ENCODE peak calls at places on chromosomes 7 and 10, in nine cellular contexts. S is Peyer's patch, T is WERI-Rb-1, A is hepatocyte, Z is thyroid gland, N is HCT116, D is IMR-90, G is pancreas, M is colonic mucosa. H is an unnamed sample. For H3K9me3, the result is how much of the 10 kb centered on the place peaks cover.

GRCh38 chr10:94416896-94417295 is 14.6 kb downstream of the TBC1D12 start:
- DNase-seq in S (no peak), T (no peak), A (no peak), Z (no peak), N (no peak), D (no peak), G (no peak), M (no peak), H (no peak)

GRCh38 chr10:77801474-77802238 is 124.9 kb downstream of the DLG5 start:
- DNase-seq in S (no peak), T (no peak), A (no peak), Z (no peak), N (no peak), D (peak), G (no peak), M (no peak), H (peak)

GRCh38 chr7:54888067-54888735 is 129.2 kb upstream of the SEC61G start:
- DNase-seq in S (no peak), T (no peak), A (no peak), Z (peak), N (no peak), D (no peak), G (peak), M (no peak), H (no peak)

GRCh38 chr10:114406455-114406854 is 2.2 kb upstream of the AFAP1L2 start:
- DNase-seq in S (no peak), T (no peak), A (no peak), Z (no peak), N (no peak), D (no peak), G (no peak), M (no peak), H (no peak)

GRCh38 chr10:59465089-59465488 is 102.7 kb upstream of the FAM13C start:
- DNase-seq in S (no peak), T (peak), A (peak), Z (peak), N (no peak), D (peak), G (no peak), M (no peak), H (no peak)

GRCh38 chr7:54888736-54889082 is 129.7 kb upstream of the SEC61G start:
- DNase-seq in S (no peak), T (no peak), A (no peak), Z (no peak), N (no peak), D (no peak), G (no peak), M (no peak), H (no peak)

GRCh38 chr10:106169241-106169640 is 995.3 kb downstream of the SORCS1 start:
- DNase-seq in S (no peak), T (no peak), A (no peak), Z (no peak), N (no peak), D (no peak), G (no peak), M (no peak), H (no peak)

GRCh38 chr10:133350283-133350949 is 3.2 kb downstream of the PRAP1 start:
- DNase-seq in S (no peak), T (no peak), A (no peak), Z (no peak), N (no peak), D (no peak), G (no peak), M (no peak), H (no peak)

GRCh38 chr7:79653136-79653631 is 199.7 kb upstream of the MAGI2 start:
- DNase-seq in S (no peak), T (no peak), A (no peak), Z (no peak), N (no peak), D (peak), G (no peak), M (no peak), H (no peak)

GRCh38 chr10:58457761-58458616 is 54.7 kb upstream of the BICC1 start:
- DNase-seq in S (no peak), T (no peak), A (no peak), Z (peak), N (no peak), D (peak), G (no peak), M (peak), H (no peak)

GRCh38 chr7:81408728-81409127 is 361.1 kb downstream of the HGF start:
- DNase-seq in S (no peak), T (no peak), A (no peak), Z (no peak), N (no peak), D (peak), G (no peak), M (no peak), H (no peak)

GRCh38 chr7:80153446-80153845 is 18.8 kb downstream of the GNAI1 start:
- DNase-seq in S (no peak), T (no peak), A (no peak), Z (no peak), N (no peak), D (peak), G (no peak), M (no peak), H (no peak)

GRCh38 chr10:120042705-120043104 is 150.2 kb downstream of the SEC23IP start:
- DNase-seq in S (no peak), T (no peak), A (no peak), Z (no peak), N (no peak), D (no peak), G (no peak), M (no peak), H (no peak)

GRCh38 chr10:120052964-120053363 is 160.4 kb downstream of the SEC23IP start:
- DNase-seq in S (no peak), T (no peak), A (peak), Z (no peak), N (no peak), D (no peak), G (no peak), M (peak), H (no peak)

DNA sequence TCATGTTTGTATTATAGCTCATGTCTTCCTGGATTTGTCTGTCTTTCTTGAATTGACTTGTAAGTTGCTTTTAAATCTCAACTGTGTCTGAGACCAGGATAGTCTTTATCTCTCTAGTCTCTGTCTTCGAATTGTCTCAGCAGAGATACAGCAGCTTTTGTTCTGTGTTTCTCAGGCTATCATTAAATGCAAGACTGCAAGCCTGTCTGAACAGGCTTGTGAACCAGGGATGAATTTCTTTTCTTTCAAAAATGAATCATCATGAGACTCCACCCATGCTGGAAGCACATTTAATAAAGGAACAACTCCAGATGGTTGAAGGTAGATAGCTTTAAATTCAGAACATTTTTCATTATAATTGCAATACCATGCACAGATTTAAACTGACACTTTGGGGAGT is 155.8 kb downstream of the SEC23IP start:
- DNase-seq in S (no peak), T (no peak), A (no peak), Z (no peak), N (no peak), D (no peak), G (no peak), M (no peak), H (no peak)
- H3K27ac ChIP-seq in S (no peak), T (no peak), A (no peak), Z (no peak), N (no peak), D (no peak), G (no peak), M (no peak), H (no peak)

GRCh38 chr10:124792998-124793352 is 1.3 kb upstream of the EEF1AKMT2 start:
- DNase-seq in S (no peak), T (no peak), A (no peak), Z (no peak), N (no peak), D (no peak), G (no peak), M (no peak), H (no peak)

GRCh38 chr10:124791378-124792348 is at the start of gene EEF1AKMT2:
- DNase-seq in S (peak), T (peak), A (peak), Z (peak), N (peak), D (peak), G (peak), M (peak), H (peak)
- TF ChIP-seq CTCF in S (peak), T (peak), A (peak), Z (peak), N (no peak), D (no peak), G (no peak), M (peak), H (no peak)

DNA sequence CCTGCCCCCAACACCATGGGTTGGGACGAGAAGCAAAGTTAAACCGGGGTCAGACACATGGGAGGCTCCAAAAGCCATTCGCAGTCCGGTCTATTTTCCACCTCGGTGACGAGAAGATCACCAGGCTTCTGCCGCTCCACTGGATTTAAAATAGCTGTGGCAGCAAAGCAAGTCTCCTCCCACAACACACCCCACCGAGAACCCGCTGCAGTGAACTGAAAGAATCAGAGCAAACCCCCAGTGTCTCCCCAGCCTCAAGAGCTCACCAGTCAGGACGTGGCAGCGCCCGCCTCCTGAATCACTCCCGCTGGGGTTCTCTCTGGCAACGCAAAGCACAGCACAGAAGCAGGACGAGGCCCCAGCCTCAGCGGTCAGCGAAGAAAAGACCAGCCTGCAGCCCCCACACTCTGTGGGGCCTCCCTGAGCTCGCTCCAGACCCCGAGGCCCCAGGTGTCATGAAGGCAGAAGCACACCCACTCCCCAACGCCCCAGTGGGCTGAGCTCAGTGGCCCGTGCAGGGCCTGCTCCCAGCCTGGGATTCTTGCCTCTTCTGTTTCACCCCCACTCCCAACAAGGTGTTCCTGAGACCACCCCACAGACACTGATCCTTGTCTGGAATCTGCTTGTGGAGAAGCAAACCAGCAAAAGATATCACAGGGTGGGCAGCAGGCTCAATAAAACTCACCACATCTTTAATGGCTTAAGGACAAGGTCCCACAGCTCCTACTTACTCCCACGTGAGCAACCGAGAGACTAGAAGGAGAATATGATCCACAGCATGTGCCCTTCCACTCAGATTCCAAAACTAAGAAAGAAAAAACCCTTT is 126.0 kb upstream of the PPP2R2D start:
- DNase-seq in S (no peak), T (no peak), A (no peak), Z (no peak), N (no peak), D (no peak), G (no peak), M (no peak), H (no peak)
- H3K9me3 ChIP-seq in S (under half), T (under half), A (under half), Z (under half), N (under half), D (half or more), G (under half), M (under half), H (under half)

GRCh38 chr10:87093461-87094372 is 926 bp downstream of the GLUD1 start:
- DNase-seq in S (peak), T (peak), A (peak), Z (peak), N (no peak), D (peak), G (peak), M (peak), H (peak)

GRCh38 chr10:87094373-87095240 is at the start of the genes GLUD1 and SHLD2:
- DNase-seq in S (peak), T (peak), A (peak), Z (peak), N (peak), D (peak), G (peak), M (peak), H (peak)

GRCh38 chr10:87092861-87093460 is 1.7 kb downstream of the GLUD1 start:
- DNase-seq in S (no peak), T (no peak), A (peak), Z (peak), N (no peak), D (peak), G (no peak), M (peak), H (no peak)

GRCh38 chr10:87090779-87091178 is 3.9 kb downstream of the GLUD1 start:
- DNase-seq in S (no peak), T (no peak), A (no peak), Z (no peak), N (no peak), D (no peak), G (no peak), M (no peak), H (no peak)

GRCh38 chr10:87092356-87092860 is 2.2 kb downstream of the GLUD1 start:
- DNase-seq in S (no peak), T (no peak), A (peak), Z (no peak), N (no peak), D (peak), G (no peak), M (no peak), H (no peak)
- H3K27ac ChIP-seq in S (peak), T (no peak), A (peak), Z (peak), N (no peak), D (peak), G (peak), M (peak), H (peak)

GRCh38 chr10:128536259-128536658 is 410.0 kb upstream of the MKI67 start:
- DNase-seq in S (no peak), T (no peak), A (no peak), Z (no peak), N (no peak), D (no peak), G (no peak), M (no peak), H (no peak)

GRCh38 chr10:128534686-128535085 is 408.5 kb upstream of the MKI67 start:
- DNase-seq in S (no peak), T (no peak), A (no peak), Z (no peak), N (no peak), D (no peak), G (no peak), M (no peak), H (no peak)

GRCh38 chr10:128539784-128540759 is 413.8 kb upstream of the MKI67 start:
- DNase-seq in S (no peak), T (no peak), A (peak), Z (peak), N (no peak), D (no peak), G (no peak), M (no peak), H (no peak)

GRCh38 chr10:128540806-128541739 is 414.9 kb upstream of the MKI67 start:
- DNase-seq in S (no peak), T (no peak), A (peak), Z (peak), N (no peak), D (no peak), G (no peak), M (peak), H (no peak)

GRCh38 chr10:128537888-128538287 is 411.7 kb upstream of the MKI67 start:
- DNase-seq in S (no peak), T (no peak), A (no peak), Z (no peak), N (no peak), D (no peak), G (no peak), M (no peak), H (no peak)
- TF ChIP-seq CTCF in S (no peak), T (no peak), A (no peak), Z (no peak), N (no peak), D (no peak), G (no peak), M (no peak), H (no peak)

DNA sequence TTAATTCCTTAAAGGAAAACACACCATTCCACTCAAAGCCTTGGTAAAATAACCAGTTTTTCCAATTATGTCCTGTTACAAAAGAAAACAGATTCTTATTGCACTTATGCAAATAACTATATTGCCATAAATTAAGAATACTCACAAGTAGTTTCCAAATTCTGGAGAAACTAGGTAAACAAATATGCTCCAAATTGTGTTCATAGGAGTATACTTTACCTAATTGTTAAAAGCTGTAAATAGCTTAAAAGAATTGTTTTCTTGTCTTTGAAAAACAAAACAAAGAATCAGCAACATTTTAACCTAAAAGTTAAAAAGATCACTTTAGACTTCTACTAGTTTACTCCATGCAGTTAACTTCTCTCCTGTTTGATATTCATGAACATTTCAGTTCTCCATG is 38.9 kb upstream of the LRGUK start:
- DNase-seq in S (no peak), T (no peak), A (no peak), Z (no peak), N (no peak), D (no peak), G (no peak), M (no peak), H (no peak)
- H3K9me3 ChIP-seq in S (under half), T (under half), A (under half), Z (under half), N (under half), D (under half), G (under half), M (under half), H (under half)

DNA sequence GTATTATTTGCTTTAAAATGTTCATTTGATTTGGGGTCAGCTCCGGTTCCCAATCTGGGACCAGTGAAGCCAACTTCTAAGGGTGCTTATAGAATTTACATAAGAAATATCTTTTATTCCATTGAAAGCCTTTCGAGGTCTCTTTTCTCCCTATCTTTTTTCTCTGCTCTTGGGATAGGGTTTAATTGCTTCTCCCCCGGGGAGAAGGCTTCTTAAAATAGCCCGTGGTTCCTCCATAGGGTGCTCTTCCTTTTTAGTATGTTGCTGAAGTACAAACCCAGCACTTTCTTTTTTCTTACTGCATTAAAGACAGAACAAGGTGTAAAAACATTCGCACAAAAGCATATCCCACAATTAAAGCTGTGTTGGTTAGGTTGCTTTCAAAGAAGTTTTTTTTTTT is 107.5 kb downstream of the POU6F2 start:
- DNase-seq in S (no peak), T (no peak), A (no peak), Z (no peak), N (no peak), D (no peak), G (no peak), M (no peak), H (no peak)
- H3K27ac ChIP-seq in S (no peak), T (no peak), A (no peak), Z (no peak), N (no peak), D (no peak), G (no peak), M (no peak), H (no peak)

DNA sequence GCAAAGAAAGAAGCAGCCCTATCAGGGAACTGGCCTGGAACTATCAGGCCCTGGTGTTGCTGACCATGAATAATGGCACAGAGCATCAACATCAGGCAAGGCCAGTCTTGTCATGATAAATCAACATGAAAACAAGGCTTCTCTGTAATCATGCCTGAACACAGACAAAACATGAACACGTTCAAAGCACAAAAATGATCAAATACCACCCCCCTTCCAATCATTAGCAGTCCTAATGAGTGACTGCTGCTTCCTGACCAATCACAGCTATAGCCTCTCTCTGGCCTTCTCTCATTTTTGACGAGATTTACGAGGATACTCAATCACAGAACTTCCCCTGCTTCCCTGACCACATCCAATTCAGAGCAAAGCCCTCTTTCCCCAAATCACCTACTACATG is 2.2 kb downstream of the GSDME start:
- DNase-seq in S (no peak), T (no peak), A (no peak), Z (no peak), N (no peak), D (no peak), G (no peak), M (no peak), H (no peak)
- TF ChIP-seq CTCF in S (no peak), T (no peak), A (no peak), Z (no peak), N (no peak), D (no peak), G (no peak), M (no peak), H (no peak)

DNA sequence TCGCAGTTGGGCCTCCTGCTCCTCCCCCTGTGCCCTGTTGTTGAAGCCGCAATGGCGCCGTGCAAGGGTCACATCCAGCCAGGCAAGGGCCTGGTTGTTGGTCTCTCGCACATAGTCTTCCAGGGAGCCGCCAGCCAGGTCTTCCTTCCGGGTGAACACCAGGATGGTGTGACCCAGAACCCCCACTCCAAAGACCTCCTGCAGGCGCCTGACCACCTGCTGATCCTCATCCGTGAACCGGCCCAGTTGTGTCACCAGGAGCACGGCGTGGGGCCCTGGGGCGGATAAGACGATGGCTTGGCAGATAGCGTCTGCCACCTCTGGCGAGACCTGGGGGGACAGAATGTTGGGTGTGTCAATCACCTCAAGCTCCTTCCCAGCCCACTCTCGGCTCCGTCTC is 4.2 kb downstream of the GIMAP6 start:
- DNase-seq in S (no peak), T (no peak), A (no peak), Z (no peak), N (no peak), D (no peak), G (no peak), M (no peak), H (no peak)
- H3K9me3 ChIP-seq in S (under half), T (under half), A (under half), Z (under half), N (under half), D (under half), G (under half), M (under half), H (under half)

GRCh38 chr10:90998733-90999511 is 78.0 kb upstream of the ANKRD1 start:
- DNase-seq in S (no peak), T (no peak), A (no peak), Z (no peak), N (no peak), D (no peak), G (no peak), M (no peak), H (no peak)
- H3K27ac ChIP-seq in S (no peak), T (no peak), A (no peak), Z (no peak), N (no peak), D (no peak), G (no peak), M (no peak), H (no peak)